ENCODE peak calls at places on chromosome 10, in five cellular contexts. O is pancreas; X is effector memory CD4-positive, alpha-beta T cell; R is substantia nigra; T is RWPE1. E is an unnamed sample.

GRCh38 chr10:7819126-7819470 is 793 bp downstream of the TAF3 start:
- DNase-seq in O (peak), X (no peak), R (peak), T (peak), E (no peak)

GRCh38 chr10:97889461-97890265 is 40.0 kb downstream of the GOLGA7B start:
- DNase-seq in O (no peak), X (no peak), R (no peak), T (peak), E (no peak)

GRCh38 chr10:113108180-113108835 is 158.3 kb downstream of the TCF7L2 start:
- DNase-seq in O (no peak), X (no peak), R (peak), T (no peak), E (no peak)

GRCh38 chr10:36488579-36488978 is 636.8 kb upstream of the ANKRD30A start:
- DNase-seq in O (no peak), X (no peak), R (no peak), T (no peak), E (no peak)

GRCh38 chr10:91185239-91185875 is 35.1 kb upstream of the PCGF5 start:
- DNase-seq in O (no peak), X (no peak), R (no peak), T (peak), E (no peak)

GRCh38 chr10:70584366-70584765 is 18.2 kb downstream of the PRF1 start:
- DNase-seq in O (no peak), X (no peak), R (no peak), T (no peak), E (no peak)

GRCh38 chr10:115747811-115748210 is 525.2 kb downstream of the GFRA1 start:
- DNase-seq in O (no peak), X (no peak), R (no peak), T (no peak), E (no peak)

GRCh38 chr10:80459047-80459865 is 5.1 kb downstream of the TSPAN14 start:
- DNase-seq in O (no peak), X (peak), R (no peak), T (peak), E (no peak)

GRCh38 chr10:83816942-83817341 is 322.4 kb upstream of the GHITM start:
- DNase-seq in O (no peak), X (no peak), R (no peak), T (no peak), E (no peak)

GRCh38 chr10:73992899-73993788 is 4.8 kb upstream of the VCL start:
- DNase-seq in O (no peak), X (no peak), R (no peak), T (no peak), E (no peak)

GRCh38 chr10:14880201-14880600 is 1.5 kb downstream of the SUV39H2 start:
- DNase-seq in O (no peak), X (no peak), R (no peak), T (peak), E (no peak)

GRCh38 chr10:100338434-100339036 is 8.5 kb upstream of the SCD start:
- DNase-seq in O (peak), X (peak), R (peak), T (peak), E (peak)

GRCh38 chr10:110512461-110513187 is 14.9 kb downstream of the DUSP5 start:
- DNase-seq in O (no peak), X (no peak), R (no peak), T (peak), E (no peak)

GRCh38 chr10:92291921-92292860 is 1.2 kb downstream of the MARCHF5 start:
- DNase-seq in O (peak), X (no peak), R (peak), T (peak), E (peak)

GRCh38 chr10:55400075-55400474 is 599.0 kb upstream of the PCDH15 start:
- DNase-seq in O (no peak), X (no peak), R (no peak), T (no peak), E (no peak)

GRCh38 chr10:3077940-3078630 is 10.7 kb downstream of the PFKP start:
- DNase-seq in O (no peak), X (no peak), R (no peak), T (no peak), E (no peak)

GRCh38 chr10:126331101-126331500 is 57.2 kb downstream of the ADAM12 start:
- DNase-seq in O (no peak), X (no peak), R (no peak), T (no peak), E (no peak)

GRCh38 chr10:60083039-60083344 is 176.6 kb upstream of the CCDC6 start:
- DNase-seq in O (no peak), X (no peak), R (no peak), T (no peak), E (no peak)

GRCh38 chr10:110358869-110359629 is 54.3 kb upstream of the SMNDC1 start:
- DNase-seq in O (peak), X (no peak), R (no peak), T (peak), E (no peak)

GRCh38 chr10:133237241-133238065 is at the start of gene VENTX:
- DNase-seq in O (no peak), X (no peak), R (no peak), T (no peak), E (no peak)

GRCh38 chr10:102120987-102121738 is 995 bp upstream of the LDB1 start:
- DNase-seq in O (peak), X (no peak), R (peak), T (no peak), E (peak)

GRCh38 chr10:110502851-110503301 is 5.2 kb downstream of the DUSP5 start:
- DNase-seq in O (no peak), X (no peak), R (peak), T (no peak), E (peak)

GRCh38 chr10:90222939-90223338 is 521.5 kb downstream of the KIF20B start:
- DNase-seq in O (no peak), X (no peak), R (no peak), T (no peak), E (no peak)

GRCh38 chr10:119526149-119526548 is 16.4 kb downstream of the RGS10 start:
- DNase-seq in O (no peak), X (no peak), R (no peak), T (no peak), E (no peak)

GRCh38 chr10:119525116-119525515 is 17.4 kb downstream of the RGS10 start:
- DNase-seq in O (no peak), X (no peak), R (no peak), T (no peak), E (no peak)

GRCh38 chr10:119523916-119524719 is 18.4 kb downstream of the RGS10 start:
- DNase-seq in O (no peak), X (no peak), R (no peak), T (no peak), E (no peak)

GRCh38 chr10:119524720-119525070 is 17.8 kb downstream of the RGS10 start:
- DNase-seq in O (no peak), X (no peak), R (no peak), T (no peak), E (no peak)

GRCh38 chr10:119526606-119527592 is 15.6 kb downstream of the RGS10 start:
- DNase-seq in O (no peak), X (no peak), R (no peak), T (no peak), E (no peak)
- H3K27ac ChIP-seq in O (no peak), X (peak), R (no peak), T (no peak), E (no peak)

GRCh38 chr10:61936770-61937169 is 35.3 kb downstream of the ARID5B start:
- DNase-seq in O (no peak), X (no peak), R (no peak), T (no peak), E (no peak)
- H3K27ac ChIP-seq in O (no peak), X (no peak), R (no peak), T (no peak), E (no peak)

GRCh38 chr10:103635580-103635979 is 142.1 kb downstream of the NEURL1 start:
- DNase-seq in O (no peak), X (no peak), R (no peak), T (no peak), E (no peak)
- H3K27ac ChIP-seq in O (no peak), X (no peak), R (no peak), T (peak), E (no peak)

GRCh38 chr10:77313066-77313750 is 324.4 kb downstream of the KCNMA1 start:
- DNase-seq in O (no peak), X (no peak), R (no peak), T (no peak), E (no peak)

GRCh38 chr10:77309103-77310013 is 328.2 kb downstream of the KCNMA1 start:
- DNase-seq in O (no peak), X (no peak), R (no peak), T (no peak), E (no peak)

GRCh38 chr10:77311186-77311585 is 326.4 kb downstream of the KCNMA1 start:
- DNase-seq in O (no peak), X (no peak), R (no peak), T (no peak), E (no peak)

GRCh38 chr10:77308084-77308732 is 329.4 kb downstream of the KCNMA1 start:
- DNase-seq in O (no peak), X (no peak), R (no peak), T (no peak), E (no peak)

GRCh38 chr10:77310288-77310687 is 327.3 kb downstream of the KCNMA1 start:
- DNase-seq in O (no peak), X (no peak), R (no peak), T (no peak), E (no peak)
- H3K27ac ChIP-seq in O (no peak), X (no peak), R (no peak), T (no peak), E (no peak)

DNA sequence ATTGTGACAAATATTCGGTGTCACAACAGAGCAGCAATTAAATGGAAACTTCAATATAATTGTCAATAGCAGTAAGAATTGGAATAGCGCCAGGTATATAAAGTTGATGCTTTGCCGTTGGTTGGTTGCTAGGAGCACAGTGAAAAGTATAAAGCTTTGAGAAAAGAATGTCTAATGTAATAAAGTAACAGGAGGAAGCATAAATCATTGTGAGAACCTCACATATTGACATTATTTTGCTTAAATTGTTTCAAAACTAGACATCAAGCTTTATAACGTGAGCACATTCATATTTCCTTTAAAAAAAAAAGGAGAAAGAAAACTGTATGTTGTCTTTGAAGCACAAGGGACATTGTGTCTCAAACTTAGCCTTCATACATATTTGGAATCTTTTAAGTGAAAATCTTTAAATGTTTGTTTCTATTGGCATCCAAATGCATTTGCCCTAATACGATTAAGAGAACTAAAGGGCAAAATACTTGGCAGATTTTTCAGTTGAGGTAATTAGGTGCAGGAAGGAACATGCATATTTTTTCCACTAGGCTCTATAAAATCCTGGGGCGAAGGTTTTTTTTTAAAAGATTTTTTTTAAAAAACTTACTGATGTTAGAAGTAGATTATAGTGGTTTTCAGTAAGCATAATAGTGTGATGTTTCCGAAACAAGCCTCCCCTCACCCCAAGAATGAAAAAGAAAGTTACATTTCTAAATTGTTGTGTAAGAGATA is 92.3 kb downstream of the ARID5B start:
- DNase-seq in O (no peak), X (no peak), R (no peak), T (no peak), E (no peak)
- H3K27ac ChIP-seq in O (no peak), X (peak), R (no peak), T (no peak), E (no peak)

GRCh38 chr10:52539463-52539862 is 225.4 kb downstream of the DKK1 start:
- DNase-seq in O (no peak), X (no peak), R (no peak), T (peak), E (no peak)
- H3K27ac ChIP-seq in O (no peak), X (no peak), R (no peak), T (no peak), E (no peak)

GRCh38 chr10:116994113-116994890 is 10.7 kb downstream of the SHTN1 start:
- DNase-seq in O (no peak), X (no peak), R (no peak), T (no peak), E (no peak)

GRCh38 chr10:116998172-116998571 is 6.8 kb downstream of the SHTN1 start:
- DNase-seq in O (no peak), X (no peak), R (no peak), T (no peak), E (no peak)

GRCh38 chr10:116993610-116994009 is 11.4 kb downstream of the SHTN1 start:
- DNase-seq in O (no peak), X (no peak), R (no peak), T (no peak), E (no peak)

GRCh38 chr10:116996994-116997393 is 8.0 kb downstream of the SHTN1 start:
- DNase-seq in O (no peak), X (no peak), R (no peak), T (no peak), E (no peak)

DNA sequence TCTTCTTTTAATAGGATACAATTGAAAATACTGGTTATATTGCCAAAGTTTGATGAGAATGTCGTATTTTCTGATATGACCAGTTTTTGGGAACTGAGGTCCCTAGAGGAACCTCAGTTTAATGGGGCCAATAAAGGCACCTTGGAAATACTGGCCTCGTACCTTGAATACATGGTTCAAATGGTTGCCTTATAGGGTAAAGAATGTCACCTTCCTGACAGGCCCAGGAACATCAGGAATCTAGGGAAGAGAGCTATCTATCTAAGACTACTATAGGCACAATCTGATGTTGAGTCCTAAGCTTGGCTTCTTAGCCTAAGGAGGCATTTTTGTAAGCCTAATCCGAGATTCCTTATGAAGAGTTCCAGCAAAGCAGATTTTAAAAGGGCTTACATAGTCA is 9.3 kb downstream of the SHTN1 start:
- DNase-seq in O (no peak), X (no peak), R (no peak), T (no peak), E (no peak)
- H3K27ac ChIP-seq in O (no peak), X (no peak), R (peak), T (no peak), E (no peak)

GRCh38 chr10:44293306-44293778 is 91.6 kb downstream of the CXCL12 start:
- DNase-seq in O (no peak), X (no peak), R (no peak), T (no peak), E (peak)

GRCh38 chr10:44293842-44294241 is 91.1 kb downstream of the CXCL12 start:
- DNase-seq in O (no peak), X (no peak), R (no peak), T (no peak), E (no peak)

GRCh38 chr10:44292390-44293002 is 92.4 kb downstream of the CXCL12 start:
- DNase-seq in O (no peak), X (no peak), R (peak), T (no peak), E (peak)

GRCh38 chr10:44295619-44296222 is 89.2 kb downstream of the CXCL12 start:
- DNase-seq in O (no peak), X (no peak), R (no peak), T (no peak), E (no peak)

GRCh38 chr10:44294726-44295412 is 90.0 kb downstream of the CXCL12 start:
- DNase-seq in O (no peak), X (no peak), R (no peak), T (no peak), E (no peak)
- H3K27ac ChIP-seq in O (no peak), X (no peak), R (peak), T (no peak), E (peak)

E was measured in caudate nucleus.